ENCODE peak calls at places on chromosomes 11 and 22, in six cellular contexts. A is gastrocnemius medialis; N is stimulated activated CD8-positive, alpha-beta memory T cell treated with anti-CD3 and anti-CD28 coated beads, Interleukin-15, amount 100 ng/mL, for 1 hour; V is activated naive CD8-positive, alpha-beta T cell treated with anti-CD3 and anti-CD28 coated beads, Interleukin-2, amount 10 ng/mL, durations not matched to agents 7 days and 5 days; B is RWPE1; Q is HS-27A. F is an unnamed sample.

GRCh38 chr11:76628408-76628947 is 42.1 kb downstream of the LRRC32 start:
- DNase-seq in N (no peak), V (no peak), A (no peak), B (no peak), Q (no peak), F (no peak)

GRCh38 chr11:73137262-73137941 is 4.7 kb downstream of the FCHSD2 start:
- DNase-seq in N (no peak), A (no peak), V (no peak), Q (no peak), B (no peak), F (no peak)

GRCh38 chr11:67033661-67034166 is 10.8 kb downstream of the SYT12 start:
- DNase-seq in A (no peak), Q (no peak), B (peak), V (no peak), N (no peak), F (no peak)

GRCh38 chr22:46453829-46454220 is 83.6 kb downstream of the CELSR1 start:
- DNase-seq in V (no peak), N (no peak), Q (no peak), A (no peak), B (no peak), F (no peak)

GRCh38 chr11:92870241-92870826 is 99.1 kb upstream of the MTNR1B start:
- DNase-seq in A (no peak), V (no peak), Q (no peak), B (no peak), N (no peak), F (no peak)

GRCh38 chr22:30159082-30159481 is 78.8 kb downstream of the HORMAD2 start:
- DNase-seq in N (no peak), Q (no peak), B (no peak), V (no peak), A (no peak), F (no peak)

GRCh38 chr11:360326-361280 is 8.7 kb upstream of the B4GALNT4 start:
- DNase-seq in A (no peak), B (no peak), Q (no peak), N (no peak), V (peak), F (no peak)

GRCh38 chr11:124174001-124174400 is 9.1 kb upstream of the OR10D3 start:
- DNase-seq in A (no peak), N (no peak), V (no peak), B (peak), Q (no peak), F (peak)

GRCh38 chr22:46149998-46150549 is at the start of gene PPARA:
- DNase-seq in N (peak), V (peak), B (peak), A (peak), Q (no peak), F (peak)

GRCh38 chr22:49358041-49358440 is 469.6 kb downstream of the BRD1 start:
- DNase-seq in A (no peak), B (no peak), V (no peak), N (no peak), Q (no peak), F (no peak)

GRCh38 chr11:111429066-111429506 is 50.0 kb upstream of the POU2AF1 start:
- DNase-seq in Q (peak), A (peak), V (peak), B (no peak), N (peak), F (no peak)

GRCh38 chr11:72037554-72038311 is 39.0 kb downstream of the IL18BP start:
- DNase-seq in V (no peak), A (peak), B (no peak), Q (no peak), N (no peak), F (no peak)

GRCh38 chr11:538431-539051 is 1.2 kb downstream of the LRRC56 start:
- DNase-seq in B (no peak), Q (no peak), V (no peak), A (no peak), N (no peak), F (no peak)

F was measured in NCI-H1930.